ENCODE peak calls at places on chromosomes 6 and 20, in five cellular contexts. One of them, this sample, is unnamed.

GRCh38 chr20:4633780-4634179 is 87.9 kb upstream of the PRND start:
- DNase-seq in effector CD4-positive, alpha-beta T cell: no peak
- DNase-seq in lower leg skin: no peak
- DNase-seq in H9: no peak
- DNase-seq in WERI-Rb-1: no peak
- DNase-seq in this sample: no peak

GRCh38 chr20:58963060-58963584 is 17.9 kb upstream of the NELFCD start:
- DNase-seq in effector CD4-positive, alpha-beta T cell: no peak
- DNase-seq in lower leg skin: no peak
- DNase-seq in H9: no peak
- DNase-seq in WERI-Rb-1: no peak
- DNase-seq in this sample: no peak

GRCh38 chr20:15098351-15098750 is 760.9 kb upstream of the FLRT3 start:
- DNase-seq in effector CD4-positive, alpha-beta T cell: no peak
- DNase-seq in lower leg skin: no peak
- DNase-seq in H9: no peak
- DNase-seq in WERI-Rb-1: no peak
- DNase-seq in this sample: no peak

GRCh38 chr6:169632841-169633240 is 69.0 kb downstream of the WDR27 start:
- DNase-seq in effector CD4-positive, alpha-beta T cell: no peak
- DNase-seq in lower leg skin: peak
- DNase-seq in H9: no peak
- DNase-seq in WERI-Rb-1: no peak
- DNase-seq in this sample: no peak

GRCh38 chr20:17653835-17654648 is 28.0 kb downstream of the RRBP1 start:
- DNase-seq in effector CD4-positive, alpha-beta T cell: no peak
- DNase-seq in lower leg skin: no peak
- DNase-seq in H9: no peak
- DNase-seq in WERI-Rb-1: no peak
- DNase-seq in this sample: no peak

GRCh38 chr20:51636123-51636522 is 93.6 kb upstream of the NFATC2 start:
- DNase-seq in effector CD4-positive, alpha-beta T cell: no peak
- DNase-seq in lower leg skin: no peak
- DNase-seq in H9: no peak
- DNase-seq in WERI-Rb-1: no peak
- DNase-seq in this sample: no peak

GRCh38 chr6:140956567-140957306 is 1176.0 kb upstream of the GJE1 start:
- DNase-seq in effector CD4-positive, alpha-beta T cell: no peak
- DNase-seq in lower leg skin: no peak
- DNase-seq in H9: no peak
- DNase-seq in WERI-Rb-1: no peak
- DNase-seq in this sample: peak

GRCh38 chr6:5730586-5731263 is 276.0 kb downstream of the NRN1 start:
- DNase-seq in effector CD4-positive, alpha-beta T cell: no peak
- DNase-seq in lower leg skin: no peak
- DNase-seq in H9: no peak
- DNase-seq in WERI-Rb-1: peak
- DNase-seq in this sample: no peak

This sample was measured in NCI-H2107.